ENCODE peak calls at places on chromosomes 12 and 14, in seven cellular contexts. I is fibroblast of the aortic adventitia, B is Karpas-422, V is HFF-Myc, O is mucosa of descending colon, G is heart left ventricle, D is cardiac muscle cell. X is an unnamed sample.

GRCh38 chr12:65025070-65025469 is 96.0 kb downstream of the WIF1 start:
- DNase-seq in O (no peak), D (no peak), V (no peak), G (no peak), I (no peak), B (no peak), X (no peak)

GRCh38 chr14:70018246-70018645 is 139.0 kb downstream of the SMOC1 start:
- DNase-seq in D (peak), G (no peak), I (no peak), O (no peak), V (no peak), B (no peak), X (no peak)

GRCh38 chr14:75144944-75145343 is 18.1 kb upstream of the NEK9 start:
- DNase-seq in B (no peak), G (no peak), I (no peak), V (no peak), D (peak), O (no peak), X (no peak)

GRCh38 chr12:107131832-107132616 is 38.7 kb upstream of the CRY1 start:
- DNase-seq in O (no peak), G (no peak), B (peak), I (peak), D (peak), V (peak), X (no peak)

GRCh38 chr12:4270670-4271432 is 2.7 kb upstream of the CCND2 start:
- DNase-seq in D (no peak), B (peak), G (peak), V (no peak), I (no peak), O (peak), X (peak)

GRCh38 chr12:52233462-52234141 is 559 bp downstream of the KRT7 start:
- DNase-seq in G (peak), O (no peak), V (no peak), B (no peak), I (no peak), D (no peak), X (peak)

GRCh38 chr12:132494294-132495164 is 4.6 kb downstream of the FBRSL1 start:
- DNase-seq in B (no peak), O (no peak), G (peak), I (no peak), D (no peak), V (no peak), X (no peak)

GRCh38 chr12:18242380-18243089 is 18.8 kb upstream of the PIK3C2G start:
- DNase-seq in D (no peak), V (no peak), B (no peak), O (no peak), I (no peak), G (no peak), X (no peak)

GRCh38 chr14:73022051-73022450 is 4.9 kb downstream of the ZFYVE1 start:
- DNase-seq in O (no peak), V (no peak), B (no peak), I (no peak), G (no peak), D (no peak), X (no peak)

GRCh38 chr14:64387232-64387737 is 868 bp upstream of the MTHFD1 start:
- DNase-seq in I (no peak), V (no peak), O (no peak), G (no peak), D (peak), B (no peak), X (no peak)

GRCh38 chr12:62760779-62761178 is 174.2 kb downstream of the PPM1H start:
- DNase-seq in V (no peak), B (no peak), D (peak), I (peak), G (no peak), O (no peak), X (no peak)

GRCh38 chr12:89349814-89350213 is 2.5 kb downstream of the DUSP6 start:
- DNase-seq in G (no peak), O (no peak), I (peak), D (peak), B (peak), V (no peak), X (no peak)

GRCh38 chr12:128549621-128550020 is 274.1 kb downstream of the SLC15A4 start:
- DNase-seq in B (peak), O (no peak), D (no peak), V (no peak), I (no peak), G (no peak), X (no peak)

GRCh38 chr12:86530996-86531655 is 274.9 kb upstream of the MGAT4C start:
- DNase-seq in G (no peak), O (no peak), I (peak), V (no peak), D (peak), B (no peak), X (no peak)

GRCh38 chr12:52828156-52829090 is 5.7 kb downstream of the KRT79 start:
- DNase-seq in D (peak), G (no peak), O (no peak), V (no peak), B (no peak), I (peak), X (no peak)

GRCh38 chr12:118044075-118044474 is 16.9 kb downstream of the WSB2 start:
- DNase-seq in V (no peak), O (no peak), G (no peak), B (no peak), D (no peak), I (no peak), X (no peak)

GRCh38 chr14:90093942-90094595 is 32.3 kb downstream of the KCNK13 start:
- DNase-seq in B (no peak), V (no peak), I (peak), D (peak), G (no peak), O (no peak), X (no peak)

GRCh38 chr12:49026678-49027480 is 8.3 kb upstream of the PRKAG1 start:
- DNase-seq in G (peak), D (no peak), O (no peak), V (no peak), B (no peak), I (no peak), X (no peak)

GRCh38 chr14:35420036-35420811 is 15.7 kb upstream of the NFKBIA start:
- DNase-seq in G (no peak), V (peak), D (peak), I (peak), B (no peak), O (no peak), X (no peak)

GRCh38 chr14:72839753-72840390 is 54.0 kb downstream of the DPF3 start:
- DNase-seq in D (no peak), O (no peak), I (no peak), G (no peak), V (no peak), B (no peak), X (no peak)

GRCh38 chr12:113479578-113480335 is 8.1 kb upstream of the LHX5 start:
- DNase-seq in G (no peak), I (peak), B (no peak), V (no peak), D (peak), O (no peak), X (peak)
- H3K4me3 ChIP-seq in G (no peak), I (no peak), B (no peak), V (no peak), D (no peak), O (no peak), X (no peak)

DNA sequence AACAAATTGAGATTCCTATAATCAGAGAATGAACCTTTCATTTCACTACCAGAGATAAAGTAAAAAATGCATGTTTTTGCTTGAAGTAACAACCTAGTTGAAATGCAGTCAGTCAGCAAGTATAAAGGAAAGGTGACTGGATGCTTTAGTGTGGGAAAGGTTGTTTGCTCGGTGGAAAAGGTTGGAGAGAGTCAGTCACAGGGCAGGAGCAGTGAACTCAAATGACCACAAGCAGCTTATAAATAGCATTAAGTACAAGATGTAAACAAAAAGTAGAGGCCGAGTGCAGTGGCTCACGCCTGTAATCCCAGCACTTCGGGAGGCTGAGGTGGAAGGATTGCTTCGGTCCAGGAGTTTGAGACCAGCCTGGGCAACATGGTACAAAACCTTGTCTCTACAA is 98.1 kb upstream of the FGD4 start:
- DNase-seq in O (no peak), G (no peak), B (no peak), V (no peak), D (no peak), I (no peak), X (no peak)
- H3K4me3 ChIP-seq in O (no peak), G (no peak), B (peak), V (no peak), D (no peak), I (no peak), X (no peak)

GRCh38 chr14:91350813-91351507 is 66.7 kb downstream of the CCDC88C start:
- DNase-seq in B (peak), I (no peak), G (no peak), V (no peak), D (no peak), O (no peak), X (no peak)

GRCh38 chr14:91351508-91351853 is 66.1 kb downstream of the CCDC88C start:
- DNase-seq in G (no peak), B (peak), I (no peak), D (no peak), V (no peak), O (no peak), X (no peak)

GRCh38 chr14:91349481-91350074 is 68.0 kb downstream of the CCDC88C start:
- DNase-seq in I (no peak), V (no peak), D (no peak), G (no peak), O (no peak), B (peak), X (no peak)

GRCh38 chr14:91348861-91349465 is 68.7 kb downstream of the CCDC88C start:
- DNase-seq in B (no peak), I (peak), G (no peak), O (no peak), V (no peak), D (no peak), X (no peak)

DNA sequence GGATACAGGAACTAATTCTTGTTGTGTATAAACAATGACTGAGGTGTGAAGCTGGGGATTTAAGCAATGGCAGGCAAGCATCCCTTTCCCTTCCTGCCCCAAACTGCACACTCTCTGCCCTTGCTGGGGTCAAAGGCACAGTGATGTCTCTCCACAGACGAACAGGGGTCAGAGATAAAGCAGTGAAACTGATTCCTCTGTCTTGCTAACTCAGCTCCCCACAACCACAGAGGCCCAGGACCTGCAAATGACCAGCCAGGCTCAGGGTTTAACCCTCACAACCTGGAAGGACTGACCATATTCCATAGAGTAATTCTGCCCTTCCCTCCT is 67.2 kb downstream of the CCDC88C start:
- DNase-seq in V (no peak), I (no peak), B (no peak), O (no peak), D (no peak), G (no peak), X (no peak)
- H3K4me3 ChIP-seq in V (no peak), I (no peak), B (peak), O (no peak), D (no peak), G (no peak), X (peak)

GRCh38 chr14:53108292-53108937 is 44.7 kb downstream of the DDHD1 start:
- DNase-seq in G (no peak), O (no peak), I (no peak), B (peak), V (no peak), D (no peak), X (no peak)
- H3K4me3 ChIP-seq in G (peak), O (no peak), I (no peak), B (peak), V (no peak), D (no peak), X (peak)

DNA sequence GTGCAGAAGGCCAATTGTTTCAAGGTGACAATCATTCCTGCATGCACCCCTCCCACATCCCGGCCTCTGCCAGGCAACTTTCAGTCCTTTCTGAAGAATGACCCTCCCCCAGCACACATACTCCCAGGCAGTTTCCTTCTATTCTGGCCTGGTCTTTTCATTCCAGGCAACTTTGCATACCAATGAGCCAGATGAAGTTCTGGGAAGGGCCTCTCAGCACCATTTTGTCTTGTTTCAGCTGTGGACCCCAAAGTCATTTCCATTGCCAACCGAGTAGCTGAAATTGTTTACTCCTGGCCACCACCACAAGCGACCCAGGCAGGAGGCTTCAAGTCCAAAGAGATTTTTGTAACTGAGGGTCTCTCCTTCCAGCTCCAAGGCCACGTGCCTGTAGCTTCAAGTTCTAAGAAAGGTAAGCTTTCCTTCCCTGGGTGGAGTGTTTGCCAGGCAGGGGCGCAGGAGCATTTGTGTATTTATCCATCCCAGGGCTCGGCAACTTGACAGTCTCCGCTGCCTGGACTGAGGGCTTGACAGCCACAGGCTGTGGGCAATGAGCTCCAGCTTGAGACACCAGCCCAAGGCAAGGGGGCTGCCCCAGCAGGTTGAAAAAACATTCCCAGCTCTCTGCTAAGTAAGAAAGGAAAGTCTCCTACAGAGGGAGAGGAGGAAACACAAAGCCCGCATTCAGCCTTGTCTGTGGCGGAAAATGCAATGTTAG is 16.4 kb downstream of the BCL2L14 start:
- DNase-seq in O (no peak), I (no peak), G (no peak), V (no peak), B (no peak), D (no peak), X (no peak)
- H3K4me3 ChIP-seq in O (no peak), I (no peak), G (no peak), V (no peak), B (no peak), D (no peak), X (no peak)

GRCh38 chr14:104389326-104390220 is 190.0 kb upstream of the C14orf180 start:
- DNase-seq in O (peak), G (peak), V (no peak), D (no peak), B (peak), I (no peak), X (peak)
- H3K4me3 ChIP-seq in O (no peak), G (no peak), V (no peak), D (no peak), B (no peak), I (no peak), X (no peak)

GRCh38 chr12:130138478-130138877 is 23.8 kb upstream of the FZD10 start:
- DNase-seq in O (no peak), D (no peak), G (no peak), I (no peak), V (no peak), B (no peak), X (no peak)

GRCh38 chr12:130139971-130140547 is 22.2 kb upstream of the FZD10 start:
- DNase-seq in G (no peak), D (no peak), O (no peak), B (no peak), V (no peak), I (no peak), X (no peak)

GRCh38 chr12:130136536-130136935 is 25.7 kb upstream of the FZD10 start:
- DNase-seq in O (no peak), I (no peak), V (no peak), B (no peak), G (peak), D (no peak), X (no peak)

GRCh38 chr12:130139541-130139940 is 22.7 kb upstream of the FZD10 start:
- DNase-seq in O (no peak), G (no peak), D (no peak), B (no peak), I (no peak), V (no peak), X (no peak)

DNA sequence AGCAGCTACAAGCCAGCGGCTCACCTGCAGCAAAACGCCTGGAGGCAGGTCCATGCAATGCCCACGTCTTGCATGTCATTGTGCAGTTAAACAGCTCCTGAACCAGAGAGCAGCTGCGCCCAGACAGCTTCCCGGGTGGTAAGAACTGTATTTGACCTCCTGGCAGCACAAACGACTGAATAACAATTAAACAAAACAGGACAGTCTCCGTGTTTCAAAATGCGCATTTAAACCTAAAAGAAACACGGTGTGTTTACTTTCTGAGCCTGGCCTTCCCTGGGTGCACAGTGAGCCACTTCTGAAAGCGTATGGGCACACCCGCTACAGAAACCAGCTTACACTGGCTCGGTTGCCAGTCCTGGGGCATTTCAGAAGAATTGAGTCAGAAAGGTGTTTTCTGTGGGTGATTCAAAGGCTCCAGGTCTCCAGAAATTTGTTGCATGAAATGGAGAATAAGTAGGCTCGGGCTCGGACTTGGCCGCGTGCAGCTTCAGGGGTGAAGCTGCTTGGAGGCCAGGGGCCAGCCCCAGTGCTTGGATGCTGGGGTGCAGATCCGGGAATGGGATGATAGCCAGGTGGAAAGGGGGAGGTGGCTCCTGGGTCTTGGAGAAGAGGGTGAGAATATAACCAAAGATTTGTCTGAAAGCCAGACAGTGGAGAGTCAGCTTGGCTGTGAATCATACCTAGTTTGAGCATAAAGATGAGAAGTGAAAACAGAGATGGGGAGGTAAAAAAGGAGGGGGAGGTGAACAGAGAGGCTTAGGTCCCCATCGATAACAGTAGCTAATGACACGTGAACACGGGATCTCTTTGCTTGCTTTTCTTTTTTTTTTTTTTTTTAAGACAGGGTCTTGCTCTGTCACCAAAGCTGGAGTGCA is 24.9 kb upstream of the FZD10 start:
- DNase-seq in D (no peak), G (peak), B (no peak), V (no peak), I (no peak), O (no peak), X (no peak)
- H3K4me3 ChIP-seq in D (no peak), G (no peak), B (no peak), V (no peak), I (no peak), O (no peak), X (no peak)

GRCh38 chr12:110080410-110080809 is 32.1 kb upstream of the C12orf76 start:
- DNase-seq in I (no peak), G (no peak), D (no peak), V (no peak), B (no peak), O (no peak), X (no peak)

GRCh38 chr12:110084314-110085015 is 36.1 kb upstream of the C12orf76 start:
- DNase-seq in D (no peak), O (no peak), B (no peak), V (no peak), G (no peak), I (no peak), X (no peak)

GRCh38 chr12:110075880-110076279 is 27.6 kb upstream of the C12orf76 start:
- DNase-seq in B (no peak), G (no peak), I (no peak), O (no peak), V (no peak), D (no peak), X (no peak)

GRCh38 chr12:110077769-110078168 is 29.4 kb upstream of the C12orf76 start:
- DNase-seq in O (no peak), B (no peak), I (no peak), D (no peak), V (no peak), G (no peak), X (no peak)

GRCh38 chr12:110079477-110080400 is 31.4 kb upstream of the C12orf76 start:
- DNase-seq in I (peak), B (peak), O (peak), D (peak), G (peak), V (no peak), X (peak)
- H3K4me3 ChIP-seq in I (no peak), B (peak), O (no peak), D (no peak), G (peak), V (no peak), X (peak)

GRCh38 chr12:26527702-26528101 is 305.3 kb downstream of the ITPR2 start:
- DNase-seq in I (no peak), B (no peak), V (no peak), O (no peak), D (no peak), G (no peak), X (no peak)
- H3K4me3 ChIP-seq in I (no peak), B (no peak), V (no peak), O (no peak), D (no peak), G (no peak), X (no peak)

GRCh38 chr12:110704231-110704630 is 15.3 kb upstream of the HVCN1 start:
- DNase-seq in I (no peak), G (no peak), V (no peak), B (no peak), D (no peak), O (no peak), X (no peak)

GRCh38 chr12:110702081-110702480 is 13.2 kb upstream of the HVCN1 start:
- DNase-seq in D (no peak), I (no peak), G (no peak), O (no peak), B (no peak), V (no peak), X (no peak)

GRCh38 chr12:110704750-110705149 is 15.8 kb upstream of the HVCN1 start:
- DNase-seq in I (no peak), D (no peak), G (no peak), V (no peak), B (peak), O (no peak), X (no peak)

GRCh38 chr12:110708917-110709316 is 20.0 kb upstream of the HVCN1 start:
- DNase-seq in I (no peak), G (no peak), B (no peak), O (no peak), D (no peak), V (no peak), X (no peak)

GRCh38 chr12:110705309-110705708 is 16.4 kb upstream of the HVCN1 start:
- DNase-seq in V (no peak), B (no peak), I (no peak), G (no peak), D (no peak), O (no peak), X (no peak)
- H3K4me3 ChIP-seq in V (no peak), B (no peak), I (no peak), G (no peak), D (no peak), O (no peak), X (no peak)